ENCODE peak calls at places on chromosomes 1 and 21, in nine cellular contexts. M, I, G, Q, J, Z, N, B and C are unnamed samples.

GRCh38 chr1:227559499-227559898 is 3.9 kb upstream of the ZNF678 start:
- DNase-seq in B (no peak), Z (no peak), J (no peak), I (no peak), N (no peak), G (no peak), Q (no peak), M (no peak), C (no peak)

GRCh38 chr1:37325010-37325409 is 149.4 kb upstream of the ZC3H12A start:
- DNase-seq in B (no peak), G (no peak), M (no peak), Z (no peak), J (no peak), N (no peak), Q (no peak), I (no peak), C (no peak)

GRCh38 chr1:55812281-55812680 is 597.1 kb upstream of the USP24 start:
- DNase-seq in Z (no peak), J (peak), I (peak), M (no peak), G (no peak), Q (no peak), B (no peak), N (no peak), C (peak)

GRCh38 chr1:116763116-116763786 is 9.0 kb downstream of the CD2 start:
- DNase-seq in G (no peak), Z (no peak), J (no peak), N (no peak), I (no peak), M (no peak), B (no peak), Q (no peak), C (peak)

GRCh38 chr1:225870883-225871282 is 11.3 kb downstream of the TMEM63A start:
- DNase-seq in N (no peak), J (no peak), Z (no peak), I (no peak), Q (no peak), B (no peak), M (no peak), G (no peak), C (no peak)

GRCh38 chr1:3417954-3418353 is 36.5 kb upstream of the ARHGEF16 start:
- DNase-seq in B (no peak), Z (no peak), J (no peak), G (no peak), Q (no peak), M (no peak), I (no peak), N (no peak), C (no peak)

GRCh38 chr1:100290291-100290690 is 24.3 kb downstream of the RTCA start:
- DNase-seq in N (no peak), J (peak), I (no peak), M (no peak), Q (no peak), G (no peak), Z (no peak), B (no peak), C (peak)

GRCh38 chr1:175555266-175555665 is 188.1 kb downstream of the TNR start:
- DNase-seq in G (no peak), J (no peak), I (no peak), B (no peak), M (no peak), Q (no peak), Z (no peak), N (no peak), C (no peak)

GRCh38 chr21:33975548-33976081 is 60.0 kb upstream of the ATP5PO start:
- DNase-seq in B (peak), M (no peak), G (no peak), N (peak), I (no peak), J (peak), Z (peak), Q (no peak), C (peak)

GRCh38 chr1:6172549-6172948 is 7.6 kb downstream of the CHD5 start:
- DNase-seq in M (no peak), G (no peak), I (no peak), J (no peak), Q (no peak), Z (no peak), N (peak), B (no peak), C (no peak)

GRCh38 chr1:7019510-7019909 is 234.3 kb downstream of the CAMTA1 start:
- DNase-seq in G (no peak), Q (no peak), M (no peak), I (no peak), B (no peak), Z (no peak), N (no peak), J (no peak), C (no peak)

GRCh38 chr1:241356519-241357365 is at the start of gene RGS7:
- DNase-seq in N (no peak), Q (no peak), Z (peak), G (peak), J (peak), M (peak), I (peak), B (no peak), C (peak)

GRCh38 chr1:30743584-30744059 is 14.0 kb downstream of the LAPTM5 start:
- DNase-seq in M (no peak), Z (no peak), G (peak), N (no peak), J (no peak), I (no peak), B (no peak), Q (no peak), C (no peak)

GRCh38 chr1:966603-967295 is 467 bp downstream of the PLEKHN1 start:
- DNase-seq in B (peak), G (no peak), N (peak), Q (peak), I (peak), M (peak), Z (peak), J (peak), C (peak)

GRCh38 chr1:169207825-169208520 is 101.5 kb downstream of the ATP1B1 start:
- DNase-seq in Q (no peak), J (no peak), G (no peak), N (no peak), I (peak), B (no peak), M (no peak), Z (no peak), C (peak)

GRCh38 chr1:109214695-109215623 is 1.2 kb downstream of the SARS1 start:
- DNase-seq in Q (peak), J (peak), G (peak), B (no peak), I (peak), M (no peak), Z (peak), N (peak), C (peak)

GRCh38 chr1:204576422-204576821 is 60.2 kb downstream of the MDM4 start:
- DNase-seq in Z (no peak), B (no peak), I (no peak), J (no peak), N (no peak), G (no peak), M (no peak), Q (no peak), C (no peak)

GRCh38 chr1:194062962-194063361 is 876.5 kb upstream of the B3GALT2 start:
- DNase-seq in M (no peak), J (no peak), B (no peak), Q (no peak), Z (no peak), G (no peak), I (no peak), N (no peak), C (peak)

GRCh38 chr1:2582401-2582800 is 4.2 kb upstream of the PRXL2B start:
- DNase-seq in Z (no peak), Q (no peak), N (no peak), M (no peak), I (no peak), G (no peak), J (no peak), B (no peak), C (no peak)